ENCODE peak calls at places on chromosome 3, in five cellular contexts. S, K, G, E and P are unnamed samples.
A peak's percentile ranks its signal among the peaks of the same experiment; 100 is the strongest.

GRCh38 chr3:117277816-117278215 is 568.2 kb downstream of the TUSC7 start:
- DNase-seq in E (no peak), G (no peak), K (no peak), S (no peak), P (no peak)

GRCh38 chr3:187044871-187045552 is 94.3 kb downstream of the RPL39L start:
- DNase-seq in S (no peak), K (no peak), E (no peak), G (no peak), P (no peak)

GRCh38 chr3:190811775-190812480 is 50.6 kb downstream of the GMNC start:
- DNase-seq in E (no peak), K (no peak), G (peak; percentile 36), S (peak; percentile 61), P (peak; percentile 54)

GRCh38 chr3:190504354-190505125 is 9.3 kb upstream of the IL1RAP start:
- DNase-seq in G (no peak), S (no peak), E (no peak), K (no peak), P (no peak)

GRCh38 chr3:77601853-77602440 is 562.0 kb downstream of the ROBO2 start:
- DNase-seq in E (no peak), S (no peak), K (no peak), G (no peak), P (no peak)

GRCh38 chr3:172347895-172348680 is 100.2 kb downstream of the GHSR start:
- DNase-seq in G (no peak), S (no peak), K (no peak), E (no peak), P (no peak)

GRCh38 chr3:146929696-146930095 is 324.6 kb upstream of the PLSCR5 start:
- DNase-seq in K (no peak), S (no peak), G (no peak), E (no peak), P (no peak)

GRCh38 chr3:149199474-149199873 is 22.2 kb downstream of the CP start:
- DNase-seq in E (no peak), K (no peak), G (no peak), S (no peak), P (no peak)

GRCh38 chr3:150203273-150203672 is 204.8 kb upstream of the TSC22D2 start:
- DNase-seq in S (no peak), K (no peak), G (no peak), E (no peak), P (no peak)

GRCh38 chr3:9934235-9934621 is 594 bp downstream of the CRELD1 start:
- DNase-seq in S (no peak), G (no peak), E (no peak), K (no peak), P (peak; percentile 28)

GRCh38 chr3:99774467-99774866 is 43.2 kb upstream of the CMSS1 start:
- DNase-seq in G (peak; percentile 23), S (no peak), E (no peak), K (no peak), P (no peak)

GRCh38 chr3:2937578-2937977 is 172.6 kb downstream of the IL5RA start:
- DNase-seq in S (no peak), K (no peak), G (no peak), E (no peak), P (no peak)

GRCh38 chr3:169850618-169851017 is 19.1 kb downstream of the LRRC31 start:
- DNase-seq in E (no peak), G (no peak), K (no peak), S (no peak), P (no peak)

GRCh38 chr3:61637088-61638051 is 76.0 kb downstream of the PTPRG start:
- DNase-seq in S (no peak), K (no peak), G (no peak), E (no peak), P (no peak)

GRCh38 chr3:170137971-170138370 is 43.6 kb downstream of the PHC3 start:
- DNase-seq in E (no peak), G (no peak), K (no peak), S (no peak), P (no peak)

GRCh38 chr3:13493867-13494441 is 13.8 kb downstream of the HDAC11 start:
- DNase-seq in E (no peak), K (no peak), S (no peak), G (no peak), P (no peak)

GRCh38 chr3:186257866-186258265 is 104.2 kb downstream of the DGKG start:
- DNase-seq in G (no peak), K (no peak), S (no peak), E (no peak), P (no peak)

GRCh38 chr3:121894191-121894990 is at the start of gene SLC15A2:
- DNase-seq in K (no peak), E (no peak), G (no peak), S (no peak), P (no peak)

GRCh38 chr3:2856793-2857135 is 253.4 kb downstream of the IL5RA start:
- DNase-seq in K (no peak), S (no peak), G (no peak), E (no peak), P (no peak)

GRCh38 chr3:8280161-8280560 is 221.5 kb upstream of the LMCD1 start:
- DNase-seq in E (no peak), S (no peak), K (no peak), G (no peak), P (peak; percentile 37)

GRCh38 chr3:67335813-67336212 is 318.6 kb downstream of the SUCLG2 start:
- DNase-seq in K (no peak), G (no peak), S (no peak), E (no peak), P (no peak)

GRCh38 chr3:140023616-140024530 is 88.9 kb downstream of the CLSTN2 start:
- DNase-seq in K (no peak), E (peak; percentile 47), G (no peak), S (no peak), P (no peak)

GRCh38 chr3:121654493-121655385 is 6.0 kb downstream of the HCLS1 start:
- DNase-seq in S (no peak), K (no peak), G (no peak), E (no peak), P (no peak)

GRCh38 chr3:24522155-24522579 is 27.5 kb upstream of the THRB start:
- DNase-seq in G (no peak), K (peak; percentile 81), S (no peak), E (no peak), P (peak; percentile 43)

GRCh38 chr3:158842946-158843345 is 41.1 kb downstream of the MFSD1 start:
- DNase-seq in S (no peak), K (no peak), G (no peak), E (no peak), P (no peak)

GRCh38 chr3:136142592-136142991 is 53.5 kb downstream of the MSL2 start:
- DNase-seq in S (peak; percentile 65), E (no peak), K (no peak), G (peak; percentile 43), P (no peak)

GRCh38 chr3:160180581-160181216 is 44.5 kb upstream of the C3orf80 start:
- DNase-seq in S (no peak), E (no peak), G (no peak), K (no peak), P (peak; percentile 31)

GRCh38 chr3:184371570-184372018 is 6.4 kb downstream of the THPO start:
- DNase-seq in G (peak; percentile 72), S (peak; percentile 83), E (no peak), K (peak; percentile 85), P (peak; percentile 74)

DNA sequence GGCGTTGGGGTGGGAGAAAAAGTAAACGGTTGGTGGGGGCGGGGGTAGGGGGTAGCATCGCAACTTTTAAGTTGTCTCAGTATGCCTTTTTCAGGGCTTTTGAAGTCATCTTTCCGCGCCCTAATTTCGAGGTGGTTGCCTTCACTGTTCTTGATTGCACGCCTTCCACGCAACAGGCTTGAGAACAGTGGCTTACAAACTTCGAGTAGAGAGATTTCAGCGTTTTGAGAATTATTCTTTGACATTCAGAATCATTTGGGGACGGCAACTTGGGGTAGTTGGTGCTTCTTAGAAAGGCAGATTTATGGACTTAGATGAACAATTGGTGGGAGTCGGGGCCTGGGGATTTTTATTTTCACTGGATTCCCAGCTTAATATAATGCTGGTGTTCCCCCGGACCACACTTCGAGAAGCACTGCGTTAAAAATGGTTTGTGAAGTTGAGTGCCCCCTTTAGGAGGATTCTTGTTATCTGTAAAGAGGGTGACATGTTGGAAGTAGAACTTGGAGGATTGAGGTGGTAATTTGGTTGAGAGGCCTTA is 880 bp downstream of the PPP4R2 start:
- DNase-seq in S (peak; percentile 72), E (no peak), G (no peak), K (no peak), P (peak; percentile 18)
- TF ChIP-seq CTCF in S (peak; percentile 55), E (peak; percentile 26), G (peak; percentile 66), K (no peak), P (peak; percentile 43)

GRCh38 chr3:137217733-137218132 is 259.9 kb downstream of the IL20RB start:
- DNase-seq in K (no peak), S (no peak), G (no peak), E (no peak), P (peak; percentile 44)
- TF ChIP-seq CTCF in K (no peak), S (no peak), G (peak; percentile 8), E (no peak), P (peak; percentile 55)

GRCh38 chr3:123412076-123412475 is 36.8 kb downstream of the ADCY5 start:
- DNase-seq in K (no peak), E (no peak), S (no peak), G (no peak), P (no peak)
- TF ChIP-seq CTCF in K (no peak), E (no peak), S (no peak), G (no peak), P (no peak)

GRCh38 chr3:89314454-89314853 is 207.0 kb downstream of the EPHA3 start:
- DNase-seq in G (no peak), K (no peak), S (peak; percentile 14), E (no peak), P (peak; percentile 12)
- TF ChIP-seq CTCF in G (no peak), K (no peak), S (no peak), E (no peak), P (no peak)

GRCh38 chr3:39126532-39127071 is 19.1 kb downstream of the TTC21A start:
- DNase-seq in E (no peak), K (no peak), G (no peak), S (peak; percentile 72), P (peak; percentile 38)
- TF ChIP-seq CTCF in E (peak; percentile 62), K (no peak), G (peak; percentile 80), S (peak; percentile 64), P (peak; percentile 40)

DNA sequence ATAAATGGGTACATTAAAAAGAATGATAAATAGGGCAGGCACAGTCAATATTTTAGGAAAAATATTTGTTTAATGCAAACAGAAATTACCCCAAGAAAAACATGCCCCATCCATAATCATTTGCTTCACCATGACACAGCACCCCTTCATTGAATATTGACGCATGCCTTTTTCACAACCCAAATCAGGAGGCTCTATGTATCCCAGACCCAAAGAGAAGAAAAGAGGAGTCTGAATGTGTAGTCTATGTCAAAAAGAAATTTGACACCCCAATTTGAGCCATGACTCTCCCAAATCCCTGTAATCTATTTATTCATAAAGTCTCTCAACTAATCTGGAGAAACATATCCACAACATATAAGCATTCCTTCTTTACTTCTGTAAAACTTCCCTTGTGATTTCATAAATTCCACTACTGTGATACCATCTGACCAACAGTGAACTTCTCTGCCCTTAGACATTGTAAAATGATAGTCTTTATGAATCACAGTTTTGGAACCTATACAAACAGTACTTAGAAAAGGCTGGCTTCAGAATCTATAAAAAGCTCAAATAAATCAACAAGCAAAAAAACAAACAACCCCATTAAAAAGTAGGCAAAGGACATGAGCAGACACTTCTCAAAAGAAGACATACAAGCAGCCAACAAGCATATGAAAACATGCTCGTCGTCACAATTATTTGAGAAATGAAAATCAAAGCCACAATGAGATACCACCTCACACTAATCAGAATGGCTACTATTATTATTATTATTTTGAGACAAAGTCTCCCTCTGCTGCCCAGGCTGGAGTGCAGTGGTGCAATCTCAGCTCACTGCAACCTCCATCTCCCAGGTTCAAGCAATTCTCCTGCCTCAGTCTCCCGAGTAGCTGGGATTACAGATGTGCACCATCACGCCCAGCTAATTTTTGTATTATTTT is 53.4 kb upstream of the XRN1 start:
- DNase-seq in E (no peak), G (peak; percentile 51), K (no peak), S (peak; percentile 52), P (no peak)
- TF ChIP-seq CTCF in E (no peak), G (no peak), K (no peak), S (no peak), P (no peak)

GRCh38 chr3:126407412-126408044 is 12.8 kb downstream of the CFAP100 start:
- DNase-seq in E (no peak), S (no peak), G (no peak), K (no peak), P (no peak)
- TF ChIP-seq CTCF in E (no peak), S (no peak), G (no peak), K (no peak), P (no peak)